ENCODE peak calls at places on chromosomes 7 and 10, in four cellular contexts. G, A, F and Y are unnamed samples.

GRCh38 chr10:130127612-130128607 is 8.3 kb upstream of the GLRX3 start:
- DNase-seq in G (peak; percentile 58), F (no peak), A (no peak), Y (peak; percentile 75)

GRCh38 chr7:50037106-50037505 is 55.9 kb downstream of the ZPBP start:
- DNase-seq in A (no peak), F (no peak), G (no peak), Y (no peak)

GRCh38 chr10:11869211-11869610 is 46.1 kb downstream of the PROSER2 start:
- DNase-seq in G (no peak), A (no peak), F (no peak), Y (no peak)

GRCh38 chr10:35335718-35336083 is 608 bp upstream of the CCNY start:
- DNase-seq in G (no peak), A (no peak), F (no peak), Y (no peak)

GRCh38 chr10:79299397-79300370 is 47.6 kb upstream of the PPIF start:
- DNase-seq in A (no peak), F (no peak), G (no peak), Y (peak; percentile 73)

GRCh38 chr10:95462740-95463667 is 98.2 kb downstream of the SORBS1 start:
- DNase-seq in F (no peak), A (no peak), G (no peak), Y (no peak)

GRCh38 chr7:103031781-103032180 is 42.8 kb downstream of the FBXL13 start:
- DNase-seq in G (no peak), F (no peak), A (no peak), Y (no peak)

GRCh38 chr7:19119901-19120486 is 2.6 kb upstream of the TWIST1 start:
- DNase-seq in A (no peak), G (no peak), F (no peak), Y (no peak)

GRCh38 chr7:30173058-30173897 is 38.5 kb downstream of the MTURN start:
- DNase-seq in F (no peak), A (peak; percentile 89), G (peak; percentile 88), Y (peak; percentile 75)

GRCh38 chr10:21421016-21421415 is 104.5 kb downstream of the SKIDA1 start:
- DNase-seq in F (no peak), A (no peak), G (no peak), Y (no peak)

GRCh38 chr7:75892634-75893272 is 13.9 kb downstream of the RHBDD2 start:
- DNase-seq in A (no peak), G (peak; percentile 49), F (no peak), Y (peak; percentile 63)

GRCh38 chr7:116560021-116560970 is 35.5 kb downstream of the CAV1 start:
- DNase-seq in G (no peak), F (no peak), A (no peak), Y (no peak)

GRCh38 chr10:350981-351501 is 215.8 kb downstream of the ZMYND11 start:
- DNase-seq in F (no peak), A (no peak), G (no peak), Y (no peak)

GRCh38 chr7:117780832-117781231 is 92.4 kb downstream of the CTTNBP2 start:
- DNase-seq in A (no peak), G (no peak), F (no peak), Y (peak; percentile 4)

GRCh38 chr10:24503627-24504320 is 219.9 kb downstream of the ARHGAP21 start:
- DNase-seq in F (peak; percentile 48), G (peak; percentile 67), A (no peak), Y (peak; percentile 55)

GRCh38 chr7:52260046-52260665 is 775.3 kb upstream of the POM121L12 start:
- DNase-seq in A (no peak), F (no peak), G (no peak), Y (no peak)

GRCh38 chr10:57925045-57925444 is 342.6 kb downstream of the IPMK start:
- DNase-seq in G (no peak), F (no peak), A (no peak), Y (no peak)

GRCh38 chr7:90713628-90714027 is 117.5 kb downstream of the CDK14 start:
- DNase-seq in F (no peak), A (no peak), G (no peak), Y (peak; percentile 24)

DNA sequence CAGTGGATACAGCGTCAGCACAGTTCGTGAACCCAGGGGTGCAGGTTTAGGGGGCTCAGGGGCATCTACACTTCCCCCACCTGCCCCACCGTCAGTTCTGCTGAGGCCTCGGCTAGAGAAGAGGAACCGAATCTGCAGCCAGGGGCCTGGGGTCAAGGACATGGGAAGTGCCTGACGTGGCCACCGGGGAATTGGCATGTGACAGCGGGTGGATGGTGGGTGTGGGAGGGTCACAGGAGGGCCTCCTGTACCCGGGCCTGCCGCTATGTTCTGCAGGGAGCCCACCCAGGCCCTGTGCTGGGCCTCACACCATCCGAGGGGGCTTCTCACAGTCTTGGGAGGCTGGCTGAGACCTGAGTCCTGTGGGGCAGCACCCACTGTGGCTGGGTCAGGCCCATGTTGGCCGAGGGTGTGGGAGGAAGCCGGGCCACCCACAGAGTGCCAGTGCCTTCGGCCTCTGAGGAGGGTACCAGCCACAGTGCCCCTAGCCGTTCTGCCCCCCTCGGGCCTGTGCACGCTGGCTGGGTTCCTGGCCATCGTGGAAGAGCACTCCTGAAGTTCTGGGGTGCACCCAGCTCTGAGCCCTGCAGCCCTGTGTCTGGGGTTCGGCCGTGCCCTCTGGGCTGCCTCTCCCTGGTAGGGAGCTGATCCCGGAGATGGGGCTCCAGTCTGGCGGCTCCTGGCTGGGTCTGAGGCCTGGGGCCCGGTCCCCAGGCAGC is 5.9 kb downstream of the TTYH3 start:
- DNase-seq in G (peak; percentile 77), A (no peak), F (no peak), Y (no peak)
- H3K4me3 ChIP-seq in G (no peak overlapping the region), A (peak overlapping the region; percentile 44), F (no peak overlapping the region), Y (no peak overlapping the region)

GRCh38 chr10:122206471-122207065 is 64.5 kb upstream of the BTBD16 start:
- DNase-seq in F (no peak), G (no peak), A (no peak), Y (no peak)

GRCh38 chr10:122207596-122207995 is 63.5 kb upstream of the BTBD16 start:
- DNase-seq in F (no peak), G (no peak), A (no peak), Y (peak; percentile 81)

GRCh38 chr10:122210481-122211265 is 60.4 kb upstream of the BTBD16 start:
- DNase-seq in A (no peak), G (no peak), F (no peak), Y (no peak)

GRCh38 chr10:122207135-122207534 is 64.0 kb upstream of the BTBD16 start:
- DNase-seq in A (no peak), G (no peak), F (no peak), Y (no peak)

DNA sequence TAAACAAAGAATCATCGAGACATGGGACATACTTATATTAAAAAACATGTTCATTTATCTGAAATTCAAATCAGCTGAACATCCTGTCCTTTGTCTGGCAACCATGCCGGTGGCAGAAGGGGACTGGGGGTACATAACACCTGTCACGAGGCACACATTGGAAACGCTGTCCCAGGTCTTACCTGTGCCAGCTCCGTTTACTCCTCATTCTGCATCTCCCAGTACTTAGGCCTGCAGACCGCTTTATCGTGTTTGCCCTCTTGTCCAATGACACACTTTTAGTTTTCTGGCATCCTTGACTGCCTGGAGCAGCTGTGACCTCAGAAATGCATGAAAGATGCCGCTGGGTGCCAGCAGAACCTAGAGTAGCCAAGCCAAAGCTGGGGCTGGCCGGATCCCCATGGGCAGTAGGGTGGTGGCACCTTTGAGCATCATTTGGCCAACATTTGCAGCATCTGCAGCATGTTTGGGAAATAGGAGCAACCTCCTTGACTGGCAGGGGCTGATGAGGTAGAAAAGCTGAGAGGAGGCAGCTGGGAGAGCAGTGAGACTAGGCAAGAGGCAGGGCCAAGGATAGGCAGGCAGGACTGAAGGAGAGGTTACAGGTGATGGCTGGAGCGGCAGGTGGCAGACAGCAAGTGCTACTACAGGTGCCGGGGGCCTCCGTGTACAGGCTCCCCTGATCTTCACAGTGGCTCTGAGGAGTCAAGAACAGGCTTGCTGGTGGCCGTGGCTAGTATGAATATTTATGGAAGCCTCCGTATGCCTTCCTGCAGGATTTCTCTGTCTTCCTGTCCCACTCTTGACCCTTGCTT is 62.3 kb upstream of the BTBD16 start:
- DNase-seq in A (no peak), G (peak; percentile 16), F (no peak), Y (no peak)
- TF ChIP-seq CTCF in A (no peak), G (no peak), F (no peak), Y (no peak)

GRCh38 chr7:134995239-134996096 is 9.2 kb downstream of the AGBL3 start:
- DNase-seq in G (no peak), A (no peak), F (no peak), Y (no peak)

GRCh38 chr7:134991469-134992339 is 5.4 kb downstream of the AGBL3 start:
- DNase-seq in F (no peak), A (no peak), G (peak; percentile 36), Y (peak; percentile 25)

GRCh38 chr7:134993877-134994456 is 7.7 kb downstream of the AGBL3 start:
- DNase-seq in G (no peak), F (no peak), A (no peak), Y (no peak)

GRCh38 chr7:134996097-134996550 is 9.8 kb downstream of the AGBL3 start:
- DNase-seq in F (no peak), G (no peak), A (no peak), Y (peak; percentile 30)

DNA sequence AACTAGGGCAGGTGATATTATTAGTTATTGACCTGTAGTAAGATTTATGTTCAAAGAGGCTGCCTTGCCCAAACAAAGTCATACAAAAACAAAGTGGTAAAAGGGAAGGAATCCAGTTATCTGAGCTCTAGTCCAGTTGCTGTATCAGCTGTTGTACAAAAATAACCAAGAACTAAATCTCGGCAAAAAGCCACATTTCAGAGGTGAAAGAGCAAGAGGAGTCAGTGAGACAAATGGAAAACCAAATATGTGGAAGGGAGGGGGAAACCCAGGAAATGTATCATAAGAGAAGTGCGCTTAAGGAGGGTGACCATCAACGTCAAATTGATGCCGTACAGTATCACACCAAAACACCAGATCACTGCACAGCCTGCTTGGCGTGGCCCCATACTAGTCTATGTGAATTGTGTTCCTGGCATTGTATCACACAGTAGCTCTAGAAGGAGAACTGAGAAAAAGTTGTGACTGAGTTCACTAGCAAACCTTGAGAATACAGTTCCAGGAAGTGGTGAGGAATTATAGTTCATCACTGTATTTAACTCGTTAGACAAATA is 6.4 kb downstream of the AGBL3 start:
- DNase-seq in F (no peak), A (no peak), G (peak; percentile 16), Y (peak; percentile 76)
- H3K4me3 ChIP-seq in F (no peak overlapping the region), A (no peak overlapping the region), G (no peak overlapping the region), Y (no peak overlapping the region)

GRCh38 chr10:99330675-99330924 is 1.4 kb downstream of the CNNM1 start:
- DNase-seq in A (no peak), G (no peak), F (no peak), Y (no peak)

GRCh38 chr10:99331207-99331803 is 2.1 kb downstream of the CNNM1 start:
- DNase-seq in A (no peak), F (no peak), G (no peak), Y (peak; percentile 19)

GRCh38 chr10:99329238-99329890 is at the start of gene CNNM1:
- DNase-seq in F (no peak), G (peak; percentile 48), A (no peak), Y (no peak)

GRCh38 chr10:99329891-99330674 is 927 bp downstream of the CNNM1 start:
- DNase-seq in A (no peak), F (no peak), G (peak; percentile 51), Y (peak; percentile 4)

DNA sequence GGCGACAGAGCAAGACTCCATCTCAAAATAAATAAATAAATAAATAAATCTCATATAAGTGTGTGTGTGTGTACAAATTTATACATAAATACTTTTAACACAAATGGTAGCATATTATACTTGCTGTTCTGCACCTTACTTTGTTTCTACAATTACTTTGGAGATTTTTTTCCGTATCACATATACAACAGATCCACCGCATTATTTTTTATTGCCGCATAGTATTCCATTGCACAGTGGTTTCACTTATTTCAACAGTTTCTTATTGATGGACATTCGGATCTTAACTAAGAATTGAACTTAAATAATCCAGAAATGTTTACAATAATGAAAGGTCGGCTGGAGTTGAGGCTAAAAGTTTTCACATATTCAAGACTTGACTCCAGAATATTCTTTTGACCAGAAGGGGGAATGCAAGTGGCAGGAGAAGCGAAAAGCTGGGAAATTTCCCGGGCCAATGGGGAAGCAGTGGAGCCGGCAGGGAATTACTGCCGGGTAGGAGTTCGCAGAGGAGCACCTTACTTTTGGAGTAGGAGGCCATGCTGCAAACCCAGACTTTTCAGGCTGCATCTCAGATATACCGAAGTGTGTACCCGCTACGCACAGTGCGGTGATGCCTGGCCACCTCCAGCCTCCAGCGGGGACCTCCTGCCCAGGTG is 448 bp upstream of the CNNM1 start:
- DNase-seq in F (no peak), G (no peak), A (no peak), Y (no peak)
- TF ChIP-seq CTCF in F (no peak), G (no peak), A (no peak), Y (no peak)